ENCODE peak calls at places on chromosomes 2 and 18, in five cellular contexts. M, Y, B, U and S are unnamed samples.
A peak's percentile ranks its signal among the peaks of the same experiment; 100 is the strongest.

GRCh38 chr2:156797832-156798231 is 361.7 kb downstream of the GPD2 start:
- DNase-seq in Y (no peak), M (no peak), U (no peak), B (no peak), S (no peak)

GRCh38 chr18:22930089-22930713 is 2.9 kb upstream of the RBBP8 start:
- DNase-seq in M (peak; percentile 18), Y (peak; percentile 83), U (peak; percentile 89), B (peak; percentile 67), S (peak; percentile 40)

GRCh38 chr2:11312770-11313471 is 31.5 kb downstream of the ROCK2 start:
- DNase-seq in U (no peak), Y (no peak), M (no peak), B (no peak), S (no peak)

GRCh38 chr2:239944706-239945551 is 80.2 kb downstream of the NDUFA10 start:
- DNase-seq in B (no peak), Y (no peak), U (peak; percentile 89), M (peak; percentile 63), S (peak; percentile 41)

GRCh38 chr18:34909637-34910364 is 131.4 kb upstream of the MAPRE2 start:
- DNase-seq in M (peak; percentile 3), B (no peak), Y (no peak), U (no peak), S (peak; percentile 43)

GRCh38 chr2:152573168-152573567 is 144.1 kb downstream of the PRPF40A start:
- DNase-seq in Y (peak; percentile 23), U (no peak), M (peak; percentile 35), B (no peak), S (no peak)

GRCh38 chr18:27717250-27717649 is 459.7 kb downstream of the CDH2 start:
- DNase-seq in B (no peak), U (no peak), Y (no peak), M (no peak), S (no peak)

GRCh38 chr2:216115224-216115582 is 6.1 kb downstream of the XRCC5 start:
- DNase-seq in Y (no peak), M (no peak), U (no peak), B (no peak), S (no peak)

GRCh38 chr18:46736136-46736535 is 20.7 kb downstream of the ST8SIA5 start:
- DNase-seq in U (no peak), M (no peak), Y (no peak), B (no peak), S (no peak)

GRCh38 chr2:72378737-72379346 is 231.2 kb upstream of the CYP26B1 start:
- DNase-seq in B (no peak), M (no peak), U (no peak), Y (no peak), S (peak; percentile 30)

GRCh38 chr2:25234756-25235155 is 66.4 kb upstream of the POMC start:
- DNase-seq in Y (no peak), M (no peak), U (no peak), B (no peak), S (peak; percentile 69)

GRCh38 chr18:72530622-72531021 is 13.5 kb downstream of the CBLN2 start:
- DNase-seq in M (no peak), B (no peak), U (no peak), Y (no peak), S (no peak)

GRCh38 chr18:3245853-3246635 is 1.6 kb upstream of the MYL12A start:
- DNase-seq in M (peak; percentile 64), U (peak; percentile 98), Y (peak; percentile 91), B (peak; percentile 92), S (peak; percentile 88)

GRCh38 chr18:39611381-39612090 is 2045.9 kb upstream of the CELF4 start:
- DNase-seq in Y (no peak), B (no peak), U (no peak), M (no peak), S (no peak)

GRCh38 chr2:9802576-9802993 is 40.7 kb upstream of the TAF1B start:
- DNase-seq in M (no peak), Y (no peak), B (no peak), U (peak; percentile 67), S (no peak)

GRCh38 chr2:85997016-85997970 is 108.4 kb downstream of the POLR1A start:
- DNase-seq in M (peak; percentile 49), Y (peak; percentile 43), B (peak; percentile 69), U (peak; percentile 68), S (peak; percentile 61)

GRCh38 chr2:235263205-235264120 is 230.4 kb upstream of the AGAP1 start:
- DNase-seq in Y (peak; percentile 80), U (no peak), B (peak; percentile 95), M (peak; percentile 64), S (peak; percentile 88)

GRCh38 chr2:105118960-105119359 is 81.1 kb downstream of the MRPS9 start:
- DNase-seq in B (no peak), U (peak; percentile 75), M (no peak), Y (no peak), S (no peak)

GRCh38 chr2:170554278-170554955 is 160.7 kb upstream of the SP5 start:
- DNase-seq in U (no peak), Y (no peak), M (no peak), B (peak; percentile 42), S (no peak)

GRCh38 chr2:50492452-50492851 is 539.5 kb downstream of the NRXN1 start:
- DNase-seq in M (peak; percentile 16), U (no peak), B (no peak), Y (peak; percentile 33), S (peak; percentile 44)

GRCh38 chr2:60808330-60808801 is 52.3 kb downstream of the PAPOLG start:
- DNase-seq in U (no peak), M (no peak), Y (no peak), B (no peak), S (peak; percentile 2)

GRCh38 chr2:232568161-232568560 is 17.7 kb downstream of the EIF4E2 start:
- DNase-seq in M (no peak), Y (no peak), U (no peak), B (no peak), S (no peak)

GRCh38 chr2:23375448-23375847 is 9.5 kb upstream of the KLHL29 start:
- DNase-seq in M (no peak), U (no peak), Y (no peak), B (no peak), S (no peak)

GRCh38 chr2:205685314-205686230 is 3.3 kb downstream of the NRP2 start:
- DNase-seq in Y (no peak), B (no peak), M (no peak), U (no peak), S (no peak)

GRCh38 chr2:160794926-160795325 is 301.3 kb upstream of the RBMS1 start:
- DNase-seq in M (no peak), B (no peak), U (no peak), Y (no peak), S (no peak)

GRCh38 chr2:18871430-18871829 is 282.1 kb upstream of the NT5C1B start:
- DNase-seq in M (no peak), Y (no peak), B (no peak), U (no peak), S (no peak)

GRCh38 chr18:63253428-63254372 is 65.9 kb downstream of the BCL2 start:
- DNase-seq in U (no peak), M (no peak), Y (no peak), B (no peak), S (no peak)

GRCh38 chr2:60936757-60937156 is 55.4 kb downstream of the REL start:
- DNase-seq in B (no peak), Y (no peak), U (no peak), M (no peak), S (no peak)

GRCh38 chr2:105865222-105865913 is 120.7 kb downstream of the NCK2 start:
- DNase-seq in M (no peak), Y (no peak), B (no peak), U (no peak), S (no peak)

GRCh38 chr18:62611395-62612241 is 88.8 kb downstream of the ZCCHC2 start:
- DNase-seq in U (no peak), Y (no peak), M (no peak), B (peak; percentile 51), S (peak; percentile 78)